ENCODE peak calls at places on chromosomes 13 and 19, in nine cellular contexts. One of them, this sample, is unnamed.
A peak's percentile ranks its signal among the peaks of the same experiment; 100 is the strongest.

GRCh38 chr13:66212511-66212910 is 1017.6 kb downstream of the PCDH9 start:
- DNase-seq in breast epithelium: no peak
- DNase-seq in IMR-90: no peak
- DNase-seq in neural crest cell: no peak
- DNase-seq in gastrocnemius medialis: no peak
- DNase-seq in brain microvascular endothelial cell: no peak
- DNase-seq in HCT116: no peak
- DNase-seq in ascending aorta: no peak
- DNase-seq in fibroblast of mammary gland: no peak
- DNase-seq in this sample: no peak

GRCh38 chr13:95176611-95177259 is 124.5 kb downstream of the ABCC4 start:
- DNase-seq in brain microvascular endothelial cell: no peak
- DNase-seq in ascending aorta: no peak
- DNase-seq in breast epithelium: no peak
- DNase-seq in IMR-90: peak; percentile 36
- DNase-seq in HCT116: no peak
- DNase-seq in neural crest cell: no peak
- DNase-seq in fibroblast of mammary gland: peak; percentile 15
- DNase-seq in gastrocnemius medialis: no peak
- DNase-seq in this sample: no peak

GRCh38 chr19:13692096-13692495 is 72.2 kb upstream of the MRI1 start:
- DNase-seq in neural crest cell: no peak
- DNase-seq in brain microvascular endothelial cell: no peak
- DNase-seq in fibroblast of mammary gland: peak; percentile 77
- DNase-seq in IMR-90: peak; percentile 60
- DNase-seq in HCT116: no peak
- DNase-seq in gastrocnemius medialis: no peak
- DNase-seq in breast epithelium: no peak
- DNase-seq in ascending aorta: peak; percentile 66
- DNase-seq in this sample: no peak

GRCh38 chr19:41434450-41434849 is 5.3 kb downstream of the DMAC2 start:
- DNase-seq in fibroblast of mammary gland: no peak
- DNase-seq in IMR-90: no peak
- DNase-seq in breast epithelium: no peak
- DNase-seq in neural crest cell: no peak
- DNase-seq in ascending aorta: no peak
- DNase-seq in gastrocnemius medialis: no peak
- DNase-seq in brain microvascular endothelial cell: no peak
- DNase-seq in HCT116: no peak
- DNase-seq in this sample: no peak

GRCh38 chr13:51105046-51105445 is 6.0 kb downstream of the C13orf42 start:
- DNase-seq in fibroblast of mammary gland: no peak
- DNase-seq in IMR-90: no peak
- DNase-seq in neural crest cell: no peak
- DNase-seq in gastrocnemius medialis: no peak
- DNase-seq in ascending aorta: no peak
- DNase-seq in HCT116: no peak
- DNase-seq in brain microvascular endothelial cell: no peak
- DNase-seq in breast epithelium: no peak
- DNase-seq in this sample: no peak

GRCh38 chr19:4390017-4390861 is 10.1 kb downstream of the SH3GL1 start:
- DNase-seq in gastrocnemius medialis: peak; percentile 47
- DNase-seq in ascending aorta: no peak
- DNase-seq in fibroblast of mammary gland: peak; percentile 62
- DNase-seq in IMR-90: peak; percentile 56
- DNase-seq in HCT116: no peak
- DNase-seq in breast epithelium: no peak
- DNase-seq in brain microvascular endothelial cell: no peak
- DNase-seq in neural crest cell: no peak
- DNase-seq in this sample: no peak

GRCh38 chr19:45781282-45782161 is 768 bp downstream of the DMPK start:
- DNase-seq in neural crest cell: peak; percentile 3
- DNase-seq in ascending aorta: no peak
- DNase-seq in IMR-90: no peak
- DNase-seq in gastrocnemius medialis: peak; percentile 95
- DNase-seq in HCT116: no peak
- DNase-seq in breast epithelium: peak; percentile 64
- DNase-seq in fibroblast of mammary gland: no peak
- DNase-seq in brain microvascular endothelial cell: no peak
- DNase-seq in this sample: no peak

GRCh38 chr13:112616586-112617381 is 28.8 kb upstream of the TUBGCP3 start:
- DNase-seq in HCT116: peak; percentile 55
- DNase-seq in neural crest cell: peak; percentile 28
- DNase-seq in IMR-90: peak; percentile 52
- DNase-seq in ascending aorta: no peak
- DNase-seq in breast epithelium: no peak
- DNase-seq in gastrocnemius medialis: no peak
- DNase-seq in fibroblast of mammary gland: peak; percentile 60
- DNase-seq in brain microvascular endothelial cell: peak; percentile 18
- DNase-seq in this sample: no peak

GRCh38 chr19:40619333-40620160 is 18.4 kb downstream of the LTBP4 start:
- DNase-seq in breast epithelium: no peak
- DNase-seq in fibroblast of mammary gland: no peak
- DNase-seq in HCT116: no peak
- DNase-seq in brain microvascular endothelial cell: no peak
- DNase-seq in gastrocnemius medialis: no peak
- DNase-seq in neural crest cell: no peak
- DNase-seq in IMR-90: no peak
- DNase-seq in ascending aorta: no peak
- DNase-seq in this sample: no peak

GRCh38 chr13:113901231-113901630 is 37.4 kb upstream of the GAS6 start:
- DNase-seq in IMR-90: peak; percentile 28
- DNase-seq in breast epithelium: peak; percentile 17
- DNase-seq in gastrocnemius medialis: peak; percentile 9
- DNase-seq in neural crest cell: no peak
- DNase-seq in HCT116: no peak
- DNase-seq in fibroblast of mammary gland: peak; percentile 76
- DNase-seq in brain microvascular endothelial cell: no peak
- DNase-seq in ascending aorta: peak; percentile 61
- DNase-seq in this sample: peak; percentile 22

GRCh38 chr19:32345261-32346207 is at the start of gene ZNF507:
- DNase-seq in IMR-90: peak; percentile 58
- DNase-seq in brain microvascular endothelial cell: peak; percentile 65
- DNase-seq in gastrocnemius medialis: peak; percentile 75
- DNase-seq in HCT116: peak; percentile 47
- DNase-seq in fibroblast of mammary gland: peak; percentile 65
- DNase-seq in neural crest cell: peak; percentile 86
- DNase-seq in breast epithelium: peak; percentile 67
- DNase-seq in ascending aorta: peak; percentile 86
- DNase-seq in this sample: peak; percentile 85
- TF ChIP-seq CTCF in IMR-90: peak; percentile 3
- TF ChIP-seq CTCF in brain microvascular endothelial cell: peak; percentile 4
- TF ChIP-seq CTCF in gastrocnemius medialis: no peak
- TF ChIP-seq CTCF in HCT116: no peak
- TF ChIP-seq CTCF in fibroblast of mammary gland: no peak
- TF ChIP-seq CTCF in neural crest cell: no peak
- TF ChIP-seq CTCF in breast epithelium: no peak
- TF ChIP-seq CTCF in ascending aorta: no peak
- TF ChIP-seq CTCF in this sample: no peak

GRCh38 chr19:17755533-17755885 is 4.2 kb downstream of the FCHO1 start:
- DNase-seq in HCT116: no peak
- DNase-seq in fibroblast of mammary gland: no peak
- DNase-seq in IMR-90: no peak
- DNase-seq in neural crest cell: no peak
- DNase-seq in brain microvascular endothelial cell: no peak
- DNase-seq in gastrocnemius medialis: no peak
- DNase-seq in ascending aorta: no peak
- DNase-seq in breast epithelium: no peak
- DNase-seq in this sample: no peak

GRCh38 chr19:17752865-17753639 is 1.8 kb downstream of the FCHO1 start:
- DNase-seq in IMR-90: no peak
- DNase-seq in gastrocnemius medialis: no peak
- DNase-seq in fibroblast of mammary gland: no peak
- DNase-seq in ascending aorta: no peak
- DNase-seq in breast epithelium: no peak
- DNase-seq in neural crest cell: no peak
- DNase-seq in HCT116: no peak
- DNase-seq in brain microvascular endothelial cell: no peak
- DNase-seq in this sample: no peak

GRCh38 chr19:17755977-17756670 is 4.8 kb downstream of the FCHO1 start:
- DNase-seq in brain microvascular endothelial cell: peak; percentile 25
- DNase-seq in neural crest cell: peak; percentile 79
- DNase-seq in IMR-90: peak; percentile 50
- DNase-seq in ascending aorta: no peak
- DNase-seq in HCT116: no peak
- DNase-seq in fibroblast of mammary gland: peak; percentile 32
- DNase-seq in gastrocnemius medialis: no peak
- DNase-seq in breast epithelium: no peak
- DNase-seq in this sample: no peak

GRCh38 chr19:17753976-17754375 is 2.7 kb downstream of the FCHO1 start:
- DNase-seq in brain microvascular endothelial cell: no peak
- DNase-seq in breast epithelium: no peak
- DNase-seq in gastrocnemius medialis: no peak
- DNase-seq in HCT116: no peak
- DNase-seq in fibroblast of mammary gland: no peak
- DNase-seq in neural crest cell: peak; percentile 50
- DNase-seq in IMR-90: no peak
- DNase-seq in ascending aorta: no peak
- DNase-seq in this sample: no peak

DNA sequence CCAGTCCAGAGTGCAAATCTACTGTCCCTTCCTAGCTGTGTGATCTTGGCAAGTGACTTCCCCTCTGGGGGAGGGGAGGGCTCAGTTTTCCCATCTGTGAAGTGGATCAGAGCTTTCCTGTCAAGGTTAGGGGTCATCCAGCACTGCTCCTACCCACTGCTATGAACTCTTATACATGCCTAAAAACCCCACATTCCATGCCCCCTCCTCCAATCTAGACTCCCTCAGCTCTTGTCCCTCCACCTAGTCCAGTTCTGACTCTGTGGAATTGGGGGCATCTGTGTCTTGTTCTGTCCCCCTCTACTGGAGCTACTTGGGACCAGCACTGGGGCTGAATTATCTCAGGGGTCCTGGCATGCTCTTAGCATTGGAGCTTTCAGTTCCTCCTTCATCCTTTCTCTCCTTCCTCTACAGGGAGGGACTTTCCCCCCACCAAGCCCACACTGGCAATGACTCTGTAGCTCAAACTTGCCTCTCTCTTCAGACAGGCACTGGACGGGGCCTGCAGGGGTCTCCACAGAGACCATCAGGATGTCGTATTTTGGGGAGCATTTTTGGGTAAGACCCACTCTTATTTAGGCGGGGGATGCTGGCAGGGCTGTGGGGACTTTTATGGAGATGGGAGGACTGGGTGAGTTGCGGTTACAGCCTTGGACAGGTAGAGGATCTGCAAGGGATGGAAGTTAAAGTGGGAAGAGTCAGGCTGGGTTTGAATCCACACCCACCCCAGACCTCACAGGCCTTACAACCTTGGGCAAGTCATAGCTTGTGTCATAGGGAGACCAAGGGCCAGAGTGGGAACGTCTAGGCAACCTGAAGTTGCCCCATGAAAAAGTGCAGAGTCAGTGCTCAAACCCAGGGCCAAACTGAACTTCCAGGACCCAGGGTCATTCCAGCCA is 3.6 kb downstream of the FCHO1 start:
- DNase-seq in IMR-90: no peak
- DNase-seq in gastrocnemius medialis: no peak
- DNase-seq in neural crest cell: no peak
- DNase-seq in fibroblast of mammary gland: no peak
- DNase-seq in HCT116: no peak
- DNase-seq in brain microvascular endothelial cell: no peak
- DNase-seq in ascending aorta: no peak
- DNase-seq in breast epithelium: no peak
- DNase-seq in this sample: no peak
- TF ChIP-seq CTCF in IMR-90: no peak
- TF ChIP-seq CTCF in gastrocnemius medialis: no peak
- TF ChIP-seq CTCF in neural crest cell: no peak
- TF ChIP-seq CTCF in fibroblast of mammary gland: no peak
- TF ChIP-seq CTCF in HCT116: no peak
- TF ChIP-seq CTCF in brain microvascular endothelial cell: no peak
- TF ChIP-seq CTCF in ascending aorta: no peak
- TF ChIP-seq CTCF in breast epithelium: no peak
- TF ChIP-seq CTCF in this sample: no peak

GRCh38 chr13:49791753-49792549 is 531 bp downstream of the KPNA3 start:
- DNase-seq in ascending aorta: peak; percentile 71
- DNase-seq in neural crest cell: peak; percentile 43
- DNase-seq in breast epithelium: peak; percentile 41
- DNase-seq in gastrocnemius medialis: peak; percentile 39
- DNase-seq in fibroblast of mammary gland: peak; percentile 28
- DNase-seq in HCT116: no peak
- DNase-seq in IMR-90: peak; percentile 36
- DNase-seq in brain microvascular endothelial cell: peak; percentile 39
- DNase-seq in this sample: peak; percentile 35

GRCh38 chr13:49789961-49790360 is 2.5 kb downstream of the KPNA3 start:
- DNase-seq in ascending aorta: no peak
- DNase-seq in breast epithelium: no peak
- DNase-seq in HCT116: no peak
- DNase-seq in neural crest cell: no peak
- DNase-seq in IMR-90: no peak
- DNase-seq in brain microvascular endothelial cell: no peak
- DNase-seq in gastrocnemius medialis: no peak
- DNase-seq in fibroblast of mammary gland: no peak
- DNase-seq in this sample: no peak

GRCh38 chr13:49791214-49791752 is 1.2 kb downstream of the KPNA3 start:
- DNase-seq in IMR-90: peak; percentile 35
- DNase-seq in breast epithelium: no peak
- DNase-seq in neural crest cell: no peak
- DNase-seq in fibroblast of mammary gland: peak; percentile 46
- DNase-seq in HCT116: no peak
- DNase-seq in gastrocnemius medialis: no peak
- DNase-seq in brain microvascular endothelial cell: peak; percentile 5
- DNase-seq in ascending aorta: no peak
- DNase-seq in this sample: no peak

DNA sequence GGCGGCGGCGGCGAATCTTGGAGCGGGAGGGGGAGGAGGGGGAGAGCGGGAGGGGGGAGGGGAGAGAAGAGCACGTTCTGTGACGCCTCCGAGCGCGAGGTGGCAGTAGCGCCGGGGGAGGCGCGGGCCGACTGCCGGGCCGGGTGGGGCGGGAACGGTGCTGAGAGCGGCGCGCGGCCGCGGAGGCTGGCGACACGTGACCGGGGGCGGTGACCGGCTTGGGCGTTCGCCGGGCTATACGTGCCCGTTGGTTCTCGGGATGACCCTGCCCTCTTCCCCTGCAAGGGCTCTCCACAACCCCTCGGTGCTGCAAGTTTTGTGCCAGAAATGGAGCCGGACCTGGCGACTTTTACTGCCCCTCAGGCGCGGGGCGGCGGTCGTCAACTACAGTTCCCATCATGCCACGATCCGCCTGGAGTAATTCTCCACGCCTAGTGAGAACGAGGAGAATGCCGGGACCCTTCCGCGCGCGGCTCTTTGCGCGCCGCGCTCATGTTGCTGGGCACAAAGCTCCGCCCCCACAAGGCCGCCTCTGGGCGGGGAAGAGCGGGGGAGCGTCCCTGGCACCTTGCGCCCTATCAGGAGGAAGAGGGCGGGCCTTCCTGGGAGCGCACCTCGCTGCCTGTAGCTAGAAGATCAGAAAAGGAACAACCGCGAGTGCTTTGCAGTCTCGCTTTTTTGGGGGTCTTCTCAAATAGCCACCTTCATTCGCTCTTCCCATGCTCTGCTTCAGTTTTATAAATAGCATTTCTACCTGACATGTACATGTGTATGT is at the start of gene KPNA3:
- DNase-seq in ascending aorta: peak; percentile 97
- DNase-seq in fibroblast of mammary gland: peak; percentile 93
- DNase-seq in HCT116: peak; percentile 91
- DNase-seq in brain microvascular endothelial cell: peak; percentile 93
- DNase-seq in neural crest cell: peak; percentile 83
- DNase-seq in gastrocnemius medialis: peak; percentile 96
- DNase-seq in breast epithelium: peak; percentile 93
- DNase-seq in IMR-90: peak; percentile 96
- DNase-seq in this sample: peak; percentile 95
- TF ChIP-seq CTCF in ascending aorta: no peak
- TF ChIP-seq CTCF in fibroblast of mammary gland: no peak
- TF ChIP-seq CTCF in HCT116: no peak
- TF ChIP-seq CTCF in brain microvascular endothelial cell: peak; percentile 0
- TF ChIP-seq CTCF in neural crest cell: no peak
- TF ChIP-seq CTCF in gastrocnemius medialis: no peak
- TF ChIP-seq CTCF in breast epithelium: no peak
- TF ChIP-seq CTCF in IMR-90: no peak
- TF ChIP-seq CTCF in this sample: no peak

GRCh38 chr13:28678809-28679208 is 19.9 kb downstream of the POMP start:
- DNase-seq in HCT116: no peak
- DNase-seq in ascending aorta: no peak
- DNase-seq in IMR-90: no peak
- DNase-seq in fibroblast of mammary gland: peak; percentile 13
- DNase-seq in brain microvascular endothelial cell: no peak
- DNase-seq in neural crest cell: no peak
- DNase-seq in gastrocnemius medialis: no peak
- DNase-seq in breast epithelium: no peak
- DNase-seq in this sample: no peak
- TF ChIP-seq CTCF in HCT116: no peak
- TF ChIP-seq CTCF in ascending aorta: no peak
- TF ChIP-seq CTCF in IMR-90: peak; percentile 24
- TF ChIP-seq CTCF in fibroblast of mammary gland: peak; percentile 23
- TF ChIP-seq CTCF in brain microvascular endothelial cell: peak; percentile 25
- TF ChIP-seq CTCF in neural crest cell: no peak
- TF ChIP-seq CTCF in gastrocnemius medialis: no peak
- TF ChIP-seq CTCF in breast epithelium: no peak
- TF ChIP-seq CTCF in this sample: no peak

This sample was measured in lung.